ENCODE peak calls at places on chromosomes 1 and 21, in four cellular contexts. One of them, this sample, is unnamed.

GRCh38 chr1:59104191-59104760 is 192.6 kb upstream of the FGGY start:
- DNase-seq in NCI-H1417: peak
- DNase-seq in EL: no peak
- DNase-seq in heart right ventricle: no peak
- DNase-seq in this sample: no peak

GRCh38 chr1:98870959-98871903 is 133.4 kb downstream of the PLPPR5 start:
- DNase-seq in NCI-H1417: no peak
- DNase-seq in EL: peak
- DNase-seq in heart right ventricle: no peak
- DNase-seq in this sample: no peak

GRCh38 chr1:220810179-220810653 is 23.5 kb downstream of the MTARC1 start:
- DNase-seq in NCI-H1417: peak
- DNase-seq in EL: peak
- DNase-seq in heart right ventricle: peak
- DNase-seq in this sample: peak

GRCh38 chr1:155176544-155177071 is 3.0 kb downstream of the TRIM46 start:
- DNase-seq in NCI-H1417: peak
- DNase-seq in EL: peak
- DNase-seq in heart right ventricle: peak
- DNase-seq in this sample: peak

GRCh38 chr1:7905262-7905661 is 35.4 kb downstream of the TNFRSF9 start:
- DNase-seq in NCI-H1417: no peak
- DNase-seq in EL: no peak
- DNase-seq in heart right ventricle: no peak
- DNase-seq in this sample: no peak

GRCh38 chr21:41727784-41728763 is 38.8 kb downstream of the RIPK4 start:
- DNase-seq in NCI-H1417: no peak
- DNase-seq in EL: no peak
- DNase-seq in heart right ventricle: no peak
- DNase-seq in this sample: no peak

GRCh38 chr1:116825735-116826438 is 71.7 kb downstream of the CD2 start:
- DNase-seq in NCI-H1417: peak
- DNase-seq in EL: no peak
- DNase-seq in heart right ventricle: no peak
- DNase-seq in this sample: no peak

GRCh38 chr21:36059823-36060158 is 535 bp downstream of the SETD4 start:
- DNase-seq in NCI-H1417: no peak
- DNase-seq in EL: no peak
- DNase-seq in heart right ventricle: peak
- DNase-seq in this sample: no peak

GRCh38 chr1:234709473-234710279 is 99.7 kb upstream of the IRF2BP2 start:
- DNase-seq in NCI-H1417: peak
- DNase-seq in EL: no peak
- DNase-seq in heart right ventricle: peak
- DNase-seq in this sample: no peak

GRCh38 chr1:168428063-168428731 is 115.6 kb downstream of the XCL2 start:
- DNase-seq in NCI-H1417: no peak
- DNase-seq in EL: peak
- DNase-seq in heart right ventricle: peak
- DNase-seq in this sample: peak

GRCh38 chr1:67685558-67686271 is 714 bp downstream of the GADD45A start:
- DNase-seq in NCI-H1417: peak
- DNase-seq in EL: peak
- DNase-seq in heart right ventricle: peak
- DNase-seq in this sample: peak

GRCh38 chr21:36945496-36946138 is 20.9 kb downstream of the HLCS start:
- DNase-seq in NCI-H1417: no peak
- DNase-seq in EL: no peak
- DNase-seq in heart right ventricle: no peak
- DNase-seq in this sample: peak

GRCh38 chr1:150925080-150925479 is 1.1 kb upstream of the SETDB1 start:
- DNase-seq in NCI-H1417: peak
- DNase-seq in EL: no peak
- DNase-seq in heart right ventricle: no peak
- DNase-seq in this sample: no peak

GRCh38 chr1:90964444-90965035 is 57.3 kb downstream of the ZNF644 start:
- DNase-seq in NCI-H1417: peak
- DNase-seq in EL: peak
- DNase-seq in heart right ventricle: no peak
- DNase-seq in this sample: peak

GRCh38 chr1:6260961-6261614 is at the start of gene GPR153:
- DNase-seq in NCI-H1417: peak
- DNase-seq in EL: peak
- DNase-seq in heart right ventricle: peak
- DNase-seq in this sample: peak

GRCh38 chr21:46081022-46081861 is 16.7 kb upstream of the COL6A2 start:
- DNase-seq in NCI-H1417: no peak
- DNase-seq in EL: peak
- DNase-seq in heart right ventricle: peak
- DNase-seq in this sample: no peak

This sample was measured in adipocyte.